ENCODE peak calls at places on chromosomes 4 and X, in four cellular contexts. I, Y, G and L are unnamed samples. For H3K4me1, the result is how much of the 10 kb centered on the place peaks cover.

GRCh38 chrX:7351946-7352345 is 204.0 kb upstream of the PUDP start:
- DNase-seq in I (no peak), Y (peak), G (no peak), L (no peak)

GRCh38 chr4:47704693-47705325 is 133.1 kb downstream of the CORIN start:
- DNase-seq in I (peak), Y (peak), G (peak), L (peak)

GRCh38 chrX:25941087-25941486 is 197.1 kb upstream of the MAGEB18 start:
- DNase-seq in I (no peak), Y (peak), G (no peak), L (no peak)

GRCh38 chrX:41332408-41332987 is 1.5 kb upstream of the DDX3X start:
- DNase-seq in I (no peak), Y (no peak), G (peak), L (peak)

GRCh38 chr4:123014038-123014437 is 91.6 kb upstream of the NUDT6 start:
- DNase-seq in I (no peak), Y (no peak), G (no peak), L (no peak)

GRCh38 chrX:25012793-25013592 is 2.8 kb downstream of the ARX start:
- DNase-seq in I (peak), Y (no peak), G (no peak), L (no peak)

GRCh38 chrX:1462596-1463251 is 10.0 kb upstream of the ASMTL start:
- DNase-seq in I (no peak), Y (peak), G (no peak), L (peak)

GRCh38 chrX:22220941-22221340 is 51.8 kb upstream of the CBLL2 start:
- DNase-seq in I (no peak), Y (peak), G (no peak), L (no peak)

GRCh38 chr4:176187610-176188009 is 7.8 kb downstream of the SPATA4 start:
- DNase-seq in I (no peak), Y (peak), G (no peak), L (peak)

GRCh38 chr4:13547563-13548041 is 3.3 kb upstream of the NKX3-2 start:
- DNase-seq in I (peak), Y (no peak), G (peak), L (peak)

GRCh38 chr4:154489558-154490260 is 1.9 kb downstream of the DCHS2 start:
- DNase-seq in I (no peak), Y (no peak), G (no peak), L (no peak)

GRCh38 chr4:156182269-156182668 is 228.6 kb upstream of the CTSO start:
- DNase-seq in I (no peak), Y (no peak), G (no peak), L (no peak)

GRCh38 chrX:115562492-115562872 is 1.5 kb downstream of the PLS3 start:
- DNase-seq in I (no peak), Y (peak), G (no peak), L (peak)

GRCh38 chr4:147768113-147768512 is 36.2 kb downstream of the ARHGAP10 start:
- DNase-seq in I (no peak), Y (peak), G (no peak), L (peak)

GRCh38 chr4:118936406-118936805 is 47.8 kb downstream of the SYNPO2 start:
- DNase-seq in I (no peak), Y (no peak), G (no peak), L (no peak)

GRCh38 chrX:130909469-130910136 is 6.6 kb upstream of the ENOX2 start:
- DNase-seq in I (no peak), Y (no peak), G (peak), L (no peak)

GRCh38 chrX:74423289-74423985 is 2.1 kb downstream of the SLC16A2 start:
- DNase-seq in I (no peak), Y (no peak), G (no peak), L (no peak)

GRCh38 chr4:89988268-89988667 is 93.6 kb downstream of the MMRN1 start:
- DNase-seq in I (no peak), Y (no peak), G (no peak), L (no peak)
- H3K4me1 ChIP-seq in I (under half), Y (under half), G (under half), L (under half)

GRCh38 chrX:107654778-107655761 is 26.8 kb downstream of the PRPS1 start:
- DNase-seq in I (peak), Y (peak), G (no peak), L (peak)
- TF ChIP-seq CTCF in I (peak), Y (peak), G (peak), L (peak)

DNA sequence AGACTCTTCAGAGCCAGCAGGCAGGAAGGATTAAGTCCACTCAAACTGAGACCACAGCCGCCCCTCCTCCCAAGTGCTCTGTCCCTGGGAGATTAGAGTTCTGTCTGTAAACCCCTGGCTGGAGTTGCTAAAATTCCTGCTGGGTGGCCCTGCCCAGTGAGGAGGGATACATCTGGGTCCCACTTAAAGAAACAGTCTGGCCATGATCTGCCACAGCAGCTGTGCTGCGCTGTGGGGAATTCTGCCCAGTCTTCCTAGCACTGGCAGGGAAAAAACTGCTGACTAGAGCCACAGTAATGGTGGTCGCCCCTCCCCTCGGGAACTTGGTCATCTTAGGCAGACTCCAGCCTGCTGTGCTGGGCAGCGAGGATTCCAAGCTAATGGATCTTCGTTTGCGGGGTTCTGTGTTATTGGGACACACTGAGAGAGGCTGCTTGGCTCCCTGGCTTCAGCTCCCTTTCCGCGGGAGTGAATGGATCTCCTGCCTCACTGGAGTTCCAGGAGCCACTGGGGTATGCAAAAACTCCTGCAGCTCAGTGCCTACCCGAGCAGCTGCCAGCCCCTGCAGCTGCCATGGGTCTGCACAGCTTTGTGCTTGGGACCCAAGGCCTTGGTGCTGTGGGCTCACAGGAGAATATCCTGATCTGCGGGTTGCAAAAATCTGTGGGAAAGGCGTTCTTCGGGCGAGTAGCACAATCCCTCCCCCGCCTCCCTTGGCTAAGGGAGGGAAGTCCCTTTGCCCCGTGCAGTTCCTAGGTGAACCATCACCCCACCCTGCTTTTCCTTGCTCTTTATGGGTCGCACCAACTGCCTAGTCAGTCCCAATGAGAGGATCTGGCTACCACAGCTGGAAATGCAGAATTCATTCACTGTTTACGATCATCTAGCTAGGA is 15.7 kb downstream of the ZXDB start:
- DNase-seq in I (peak), Y (no peak), G (no peak), L (peak)
- TF ChIP-seq EZH2phosphoT487 in I (no peak), Y (no peak), G (no peak), L (no peak)

DNA sequence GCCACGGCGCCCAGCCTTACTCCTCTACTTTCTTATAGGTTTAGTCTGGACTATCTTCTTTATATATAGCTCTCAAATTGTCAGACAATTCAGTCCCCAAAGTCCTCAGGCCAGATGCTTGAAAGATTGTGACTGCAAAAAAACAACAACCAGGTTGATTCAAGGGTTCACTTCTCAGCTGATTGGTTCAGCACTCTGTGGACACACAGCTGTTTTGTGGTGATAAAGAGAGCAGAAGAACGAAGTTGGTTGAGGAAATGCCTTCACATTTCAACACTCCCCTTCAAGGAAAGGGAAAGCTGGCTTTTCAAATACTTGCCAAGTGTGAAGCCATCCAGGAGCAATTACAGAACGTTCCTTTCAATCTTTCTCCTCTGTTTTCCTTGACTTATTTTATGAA is 166.8 kb downstream of the SHROOM3 start:
- DNase-seq in I (no peak), Y (no peak), G (peak), L (no peak)
- H3K4me1 ChIP-seq in I (under half), Y (under half), G (under half), L (under half)

GRCh38 chr4:6473264-6474052 is 1.0 kb upstream of the PPP2R2C start:
- DNase-seq in I (no peak), Y (no peak), G (no peak), L (no peak)

GRCh38 chr4:6474053-6474568 is 1.7 kb upstream of the PPP2R2C start:
- DNase-seq in I (peak), Y (no peak), G (no peak), L (no peak)

GRCh38 chr4:6472008-6472386 is 417 bp downstream of the PPP2R2C start:
- DNase-seq in I (no peak), Y (no peak), G (no peak), L (no peak)

GRCh38 chr4:6471303-6472007 is 959 bp downstream of the PPP2R2C start:
- DNase-seq in I (peak), Y (no peak), G (no peak), L (no peak)

GRCh38 chr4:6472387-6473263 is at the start of gene PPP2R2C:
- DNase-seq in I (peak), Y (peak), G (no peak), L (no peak)
- TF ChIP-seq CTCF in I (no peak), Y (no peak), G (no peak), L (no peak)

GRCh38 chr4:39716356-39716755 is 18.4 kb downstream of the UBE2K start:
- DNase-seq in I (no peak), Y (no peak), G (no peak), L (no peak)

GRCh38 chr4:39721788-39722187 is 23.9 kb downstream of the UBE2K start:
- DNase-seq in I (no peak), Y (no peak), G (no peak), L (no peak)

GRCh38 chr4:39715788-39716187 is 17.9 kb downstream of the UBE2K start:
- DNase-seq in I (no peak), Y (no peak), G (no peak), L (no peak)

GRCh38 chr4:39719804-39720580 is 22.1 kb downstream of the UBE2K start:
- DNase-seq in I (no peak), Y (no peak), G (no peak), L (no peak)

GRCh38 chr4:39718366-39719323 is 20.7 kb downstream of the UBE2K start:
- DNase-seq in I (no peak), Y (no peak), G (peak), L (no peak)
- TF ChIP-seq EZH2phosphoT487 in I (no peak), Y (no peak), G (no peak), L (no peak)